ENCODE peak calls at places on chromosomes 13 and 19, in seven cellular contexts. X, P, R, Z, M, T and G are unnamed samples.
A peak's percentile ranks its signal among the peaks of the same experiment; 100 is the strongest.

GRCh38 chr13:60617863-60618733 is 221.1 kb downstream of the TDRD3 start:
- DNase-seq in M (peak; percentile 68), X (peak; percentile 39), Z (no peak), P (no peak), R (no peak), T (no peak), G (no peak)

GRCh38 chr13:76884571-76885202 is 1.5 kb downstream of the KCTD12 start:
- DNase-seq in Z (no peak), T (no peak), M (peak; percentile 69), X (no peak), P (no peak), R (no peak), G (no peak)

GRCh38 chr19:49664171-49665070 is 1.2 kb downstream of the IRF3 start:
- DNase-seq in T (peak; percentile 81), M (peak; percentile 91), P (peak; percentile 91), Z (peak; percentile 89), R (peak; percentile 86), X (peak; percentile 93), G (peak; percentile 98)

GRCh38 chr13:32347651-32348050 is 32.3 kb downstream of the BRCA2 start:
- DNase-seq in T (no peak), P (no peak), M (no peak), R (no peak), X (no peak), Z (no peak), G (no peak)

GRCh38 chr13:44692173-44692713 is 116.1 kb upstream of the TSC22D1 start:
- DNase-seq in T (no peak), R (no peak), Z (no peak), P (no peak), M (no peak), X (peak; percentile 33), G (no peak)

GRCh38 chr13:77176350-77176749 is 149.4 kb upstream of the FBXL3 start:
- DNase-seq in P (no peak), Z (no peak), T (no peak), R (no peak), M (peak; percentile 29), X (no peak), G (no peak)

GRCh38 chr19:10155834-10156233 is 36.1 kb upstream of the EIF3G start:
- DNase-seq in X (no peak), Z (no peak), M (peak; percentile 82), T (no peak), P (no peak), R (no peak), G (peak; percentile 10)

GRCh38 chr13:112562786-112563383 is 25.1 kb downstream of the TUBGCP3 start:
- DNase-seq in P (no peak), M (no peak), Z (no peak), X (no peak), T (no peak), R (no peak), G (no peak)

GRCh38 chr19:54137913-54138776 is 583 bp downstream of the CNOT3 start:
- DNase-seq in X (no peak), M (peak; percentile 53), R (no peak), P (peak; percentile 66), Z (no peak), T (peak; percentile 29), G (peak; percentile 46)

GRCh38 chr19:21023901-21024300 is 3.4 kb downstream of the ZNF430 start:
- DNase-seq in X (no peak), P (no peak), T (no peak), R (no peak), M (peak; percentile 89), Z (no peak), G (no peak)

GRCh38 chr13:91154553-91154952 is 192.9 kb upstream of the MIR17HG start:
- DNase-seq in T (no peak), M (no peak), R (no peak), X (peak; percentile 30), P (no peak), Z (no peak), G (no peak)

GRCh38 chr19:37218592-37218935 is 550 bp downstream of the ZNF383 start:
- DNase-seq in T (no peak), X (no peak), R (no peak), M (peak; percentile 79), P (no peak), Z (no peak), G (no peak)

GRCh38 chr19:47268028-47268427 is 6.7 kb upstream of the INAFM1 start:
- DNase-seq in P (no peak), R (no peak), Z (no peak), T (no peak), M (no peak), X (no peak), G (no peak)

GRCh38 chr19:5152013-5152763 is 183.3 kb downstream of the KDM4B start:
- DNase-seq in P (no peak), R (no peak), Z (no peak), T (no peak), M (no peak), X (no peak), G (peak; percentile 60)

GRCh38 chr19:42601811-42602443 is 7.2 kb upstream of the CEACAM8 start:
- DNase-seq in R (no peak), P (no peak), T (peak; percentile 21), X (peak; percentile 69), M (peak; percentile 68), Z (no peak), G (no peak)

GRCh38 chr19:13156968-13157882 is 7.0 kb downstream of the IER2 start:
- DNase-seq in M (peak; percentile 49), P (no peak), Z (no peak), T (no peak), R (no peak), X (no peak), G (no peak)

GRCh38 chr13:43766766-43767165 is 20.0 kb downstream of the ENOX1 start:
- DNase-seq in M (no peak), T (no peak), X (no peak), R (no peak), P (no peak), Z (no peak), G (no peak)

GRCh38 chr13:44879452-44880058 is 109.7 kb downstream of the NUFIP1 start:
- DNase-seq in Z (no peak), R (no peak), T (no peak), X (peak; percentile 39), M (peak; percentile 73), P (no peak), G (no peak)

GRCh38 chr13:49652691-49653305 is 24.5 kb downstream of the ARL11 start:
- DNase-seq in T (no peak), M (peak; percentile 50), P (no peak), R (peak; percentile 9), X (peak; percentile 72), Z (no peak), G (no peak)

GRCh38 chr13:87128006-87128405 is 543.2 kb upstream of the SLITRK5 start:
- DNase-seq in Z (no peak), T (no peak), R (no peak), P (no peak), X (no peak), M (peak; percentile 80), G (no peak)

GRCh38 chr13:43360911-43361605 is 337.7 kb downstream of the DNAJC15 start:
- DNase-seq in Z (no peak), X (no peak), T (no peak), P (no peak), M (no peak), R (no peak), G (no peak)

GRCh38 chr19:7636691-7637373 is at the start of gene STXBP2:
- DNase-seq in P (peak; percentile 49), X (peak; percentile 93), T (peak; percentile 90), Z (no peak), R (peak; percentile 87), M (peak; percentile 25), G (peak; percentile 96)

GRCh38 chr13:106151056-106151699 is 384.3 kb downstream of the EFNB2 start:
- DNase-seq in T (no peak), R (no peak), X (no peak), M (peak; percentile 84), P (no peak), Z (no peak), G (no peak)

GRCh38 chr19:57812201-57812600 is 2.5 kb downstream of the ZNF552 start:
- DNase-seq in P (no peak), R (no peak), T (no peak), M (no peak), X (no peak), Z (no peak), G (no peak)

GRCh38 chr19:33236696-33237390 is 11.2 kb upstream of the SLC7A10 start:
- DNase-seq in X (no peak), M (no peak), T (no peak), R (no peak), P (no peak), Z (no peak), G (no peak)

DNA sequence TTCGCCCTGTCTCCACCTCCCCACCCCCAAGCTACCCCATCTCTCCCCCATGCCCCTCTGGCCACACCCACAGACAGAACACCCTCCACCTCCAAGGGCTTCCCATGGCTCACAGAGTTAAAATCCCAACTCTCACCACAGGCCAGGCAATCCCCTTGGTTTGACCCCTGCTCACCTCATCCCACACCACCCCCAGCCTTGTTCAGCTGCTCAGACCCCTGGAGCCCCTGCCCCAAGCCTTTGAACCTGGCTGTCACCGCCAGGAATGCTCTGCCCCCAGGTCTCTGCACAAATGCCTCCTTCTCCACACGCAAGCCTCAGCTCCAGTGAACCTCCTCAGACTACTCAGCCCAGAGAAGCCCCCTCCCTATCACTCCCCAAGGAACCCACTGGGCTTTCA is 5.8 kb downstream of the DDX39A start:
- DNase-seq in R (no peak), X (no peak), Z (no peak), M (no peak), P (no peak), T (no peak), G (no peak)
- H3K4me1 ChIP-seq in R (peaks cover 18% of the 10 kb centered on the region), X (peaks cover 4% of the 10 kb centered on the region), Z (peaks cover 63% of the 10 kb centered on the region), M (peaks cover 18% of the 10 kb centered on the region), P (peaks cover 2% of the 10 kb centered on the region), T (peaks cover 11% of the 10 kb centered on the region), G (peaks cover 82% of the 10 kb centered on the region)

GRCh38 chr13:110197041-110197440 is 109.9 kb downstream of the COL4A1 start:
- DNase-seq in P (no peak), Z (no peak), R (no peak), M (no peak), X (peak; percentile 69), T (no peak), G (no peak)
- H3K36me3 ChIP-seq in P (no peaks in the 10 kb centered on the region), Z (peaks cover 97% of the 10 kb centered on the region), R (no peaks in the 10 kb centered on the region), M (peaks cover 9% of the 10 kb centered on the region), X (no peaks in the 10 kb centered on the region), T (no peaks in the 10 kb centered on the region), G (peaks cover 67% of the 10 kb centered on the region)

DNA sequence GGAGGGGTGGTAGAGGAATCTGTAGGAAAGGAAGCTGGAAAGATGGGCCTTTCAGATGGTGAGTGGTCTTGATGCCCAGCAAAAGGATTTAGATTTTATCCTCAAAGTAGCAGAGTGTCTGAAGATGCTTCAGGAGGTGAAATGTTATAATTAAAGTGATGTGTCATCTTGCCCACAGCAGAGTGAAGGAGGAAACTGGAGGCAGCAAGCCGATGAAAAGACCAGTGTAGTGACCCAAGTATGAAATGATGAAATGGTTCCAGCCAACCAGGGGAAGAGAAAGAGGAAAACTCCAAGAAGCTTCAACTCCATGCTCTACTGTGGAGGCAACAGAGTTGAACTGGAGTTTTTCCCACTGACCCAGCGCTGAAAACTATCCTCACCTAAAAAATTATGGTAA is 66.7 kb downstream of the FOXO1 start:
- DNase-seq in P (no peak), Z (no peak), T (no peak), R (no peak), X (no peak), M (no peak), G (no peak)
- H3K4me1 ChIP-seq in P (peaks cover 23% of the 10 kb centered on the region), Z (peaks cover 87% of the 10 kb centered on the region), T (no peaks in the 10 kb centered on the region), R (peaks cover 28% of the 10 kb centered on the region), X (peaks cover 15% of the 10 kb centered on the region), M (no peaks in the 10 kb centered on the region), G (peaks cover 15% of the 10 kb centered on the region)

DNA sequence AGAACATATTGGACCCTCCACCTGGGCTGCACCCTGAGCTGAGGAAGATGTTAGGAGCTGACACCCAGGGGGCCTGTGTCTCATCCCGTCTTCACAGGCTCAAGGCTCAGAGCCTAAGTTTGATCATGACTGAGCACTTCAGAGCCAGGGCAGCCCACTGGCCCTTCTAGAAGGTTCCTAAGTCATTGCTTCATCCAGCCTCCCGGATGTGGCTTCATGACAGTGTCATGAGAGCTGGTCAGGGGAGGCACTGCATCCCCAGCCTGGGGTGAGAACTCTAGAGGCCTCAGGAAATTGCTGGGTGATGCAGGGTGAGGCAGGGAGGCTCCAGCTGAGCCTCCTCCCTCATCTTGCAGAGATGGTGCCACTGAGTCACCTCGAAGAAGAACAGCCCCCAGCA is 24.9 kb upstream of the PIK3R2 start:
- DNase-seq in R (no peak), X (no peak), Z (no peak), T (no peak), P (no peak), M (peak; percentile 57), G (no peak)
- H3K36me3 ChIP-seq in R (peaks cover 11% of the 10 kb centered on the region), X (no peaks in the 10 kb centered on the region), Z (peaks cover 89% of the 10 kb centered on the region), T (no peaks in the 10 kb centered on the region), P (no peaks in the 10 kb centered on the region), M (no peaks in the 10 kb centered on the region), G (no peaks in the 10 kb centered on the region)